ENCODE peak calls at places on chromosomes 1 and 21, in four cellular contexts. I is GM23248, F is right lobe of liver, W is lower lobe of right lung. D is an unnamed sample.

GRCh38 chr1:112558634-112559033 is 49.9 kb downstream of the WNT2B start:
- DNase-seq in I (no peak), F (no peak), W (no peak), D (no peak)

GRCh38 chr21:14482165-14482564 is 64.0 kb downstream of the SAMSN1 start:
- DNase-seq in I (no peak), F (no peak), W (no peak), D (no peak)

GRCh38 chr1:226654046-226654445 is 85.0 kb downstream of the ITPKB start:
- DNase-seq in I (peak; percentile 21), F (peak; percentile 26), W (peak; percentile 35), D (no peak)

GRCh38 chr1:2391034-2391384 is 345 bp downstream of the MORN1 start:
- DNase-seq in I (peak; percentile 76), F (no peak), W (no peak), D (no peak)

GRCh38 chr1:228265167-228265566 is 57.3 kb downstream of the OBSCN start:
- DNase-seq in I (peak; percentile 44), F (no peak), W (no peak), D (no peak)

GRCh38 chr1:234398849-234399381 is 25.7 kb downstream of the COA6 start:
- DNase-seq in I (peak; percentile 79), F (no peak), W (no peak), D (no peak)

GRCh38 chr21:42722153-42722552 is 68.7 kb downstream of the PDE9A start:
- DNase-seq in I (no peak), F (no peak), W (no peak), D (no peak)

GRCh38 chr1:94160811-94161210 is 39.9 kb upstream of the ABCA4 start:
- DNase-seq in I (peak; percentile 90), F (no peak), W (no peak), D (no peak)

GRCh38 chr1:55214903-55215193 is 316 bp downstream of the USP24 start:
- DNase-seq in I (peak; percentile 73), F (no peak), W (peak; percentile 58), D (no peak)

GRCh38 chr21:45142469-45142868 is 68.1 kb downstream of the ADARB1 start:
- DNase-seq in I (peak; percentile 86), F (no peak), W (no peak), D (no peak)

GRCh38 chr1:201648066-201648910 is 109.4 kb downstream of the NAV1 start:
- DNase-seq in I (peak; percentile 84), F (no peak), W (peak; percentile 55), D (no peak)

GRCh38 chr1:205293350-205294074 is 28.0 kb downstream of the NUAK2 start:
- DNase-seq in I (peak; percentile 32), F (no peak), W (no peak), D (no peak)

GRCh38 chr1:227934476-227935313 is 13.0 kb downstream of the WNT9A start:
- DNase-seq in I (peak; percentile 93), F (peak; percentile 13), W (no peak), D (no peak)

GRCh38 chr1:195748969-195749368 is 859.3 kb downstream of the KCNT2 start:
- DNase-seq in I (no peak), F (no peak), W (no peak), D (no peak)

GRCh38 chr1:9466780-9467755 is 72.2 kb upstream of the SLC25A33 start:
- DNase-seq in I (peak; percentile 77), F (no peak), W (no peak), D (peak; percentile 84)

GRCh38 chr1:19448491-19449439 is 36.6 kb downstream of the CAPZB start:
- DNase-seq in I (peak; percentile 94), F (no peak), W (peak; percentile 60), D (no peak)
- H3K4me3 ChIP-seq in I (peak overlapping the region; percentile 29), F (no peak overlapping the region), W (no peak overlapping the region), D (peak overlapping the region; percentile 9)

DNA sequence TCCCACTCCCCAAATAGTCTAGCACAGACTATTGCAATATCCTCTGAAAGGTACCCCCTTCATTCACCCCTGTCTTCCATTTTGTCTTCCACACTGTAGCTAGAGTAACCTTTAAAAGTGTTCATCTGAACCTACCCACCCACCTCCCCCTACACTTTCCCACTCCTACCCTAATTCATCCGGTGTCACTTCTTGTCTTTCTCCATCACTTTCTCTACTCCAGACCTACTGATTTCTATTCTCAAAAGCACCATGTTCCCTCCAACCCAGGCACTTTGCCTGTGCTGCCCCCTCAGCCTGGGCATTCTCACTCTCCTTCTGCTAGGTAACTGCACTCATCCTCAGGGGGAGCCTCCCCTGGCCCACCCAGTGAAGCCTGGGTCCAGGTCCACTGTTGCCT is 4.7 kb upstream of the MAN1C1 start:
- DNase-seq in I (no peak), F (no peak), W (no peak), D (no peak)
- H3K9me3 ChIP-seq in I (no peaks in the 10 kb centered on the region), F (no peaks in the 10 kb centered on the region), W (no peaks in the 10 kb centered on the region), D (no peaks in the 10 kb centered on the region)

DNA sequence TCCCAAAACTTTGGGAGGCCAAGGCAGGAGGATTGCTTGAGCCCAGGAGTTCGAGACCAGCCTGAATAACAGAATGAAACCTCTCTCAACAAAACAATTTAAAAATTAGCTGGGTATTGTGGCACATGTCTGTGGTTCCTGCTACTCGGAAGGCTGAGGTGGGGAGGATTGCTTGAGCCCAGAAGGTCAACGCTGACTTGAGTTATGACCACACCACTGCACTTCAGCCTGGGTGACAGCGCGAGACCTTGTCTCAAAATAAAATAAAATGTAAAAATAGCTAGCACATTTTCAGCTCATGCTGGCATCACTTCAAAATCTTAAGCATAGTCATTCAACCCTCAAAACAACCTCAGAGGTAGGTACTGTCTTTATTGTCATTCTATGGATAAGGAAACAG is 6.4 kb downstream of the JAK1 start:
- DNase-seq in I (no peak), F (no peak), W (no peak), D (no peak)
- H3K4me1 ChIP-seq in I (peaks cover 23% of the 10 kb centered on the region), F (peaks cover 30% of the 10 kb centered on the region), W (peaks cover 84% of the 10 kb centered on the region), D (peaks cover 3% of the 10 kb centered on the region)

DNA sequence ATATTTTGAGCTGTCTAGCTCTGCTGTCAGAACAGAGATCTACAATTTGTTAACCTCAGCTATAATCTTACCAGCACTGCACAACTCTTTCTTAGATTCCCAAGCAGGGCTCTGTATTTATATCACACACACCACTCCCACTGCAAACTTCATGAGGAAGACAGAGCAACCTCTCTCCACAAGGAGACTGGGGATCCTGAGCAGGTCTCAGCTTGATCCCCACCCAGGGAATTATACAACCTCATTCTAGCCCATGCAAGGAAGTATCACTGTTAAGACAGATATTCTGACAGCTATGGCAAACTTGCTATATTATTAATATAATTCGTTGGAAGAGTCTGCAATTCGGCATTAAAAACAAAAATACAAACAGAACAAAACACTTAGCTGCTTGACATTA is 40.4 kb downstream of the EGLN1 start:
- DNase-seq in I (no peak), F (no peak), W (no peak), D (no peak)
- H3K4me3 ChIP-seq in I (no peak overlapping the region), F (no peak overlapping the region), W (no peak overlapping the region), D (no peak overlapping the region)

GRCh38 chr1:29878501-29878900 is 642.2 kb downstream of the PTPRU start:
- DNase-seq in I (no peak), F (no peak), W (no peak), D (no peak)

GRCh38 chr1:29884740-29885139 is 648.4 kb downstream of the PTPRU start:
- DNase-seq in I (no peak), F (no peak), W (no peak), D (no peak)

GRCh38 chr1:29879217-29879616 is 642.9 kb downstream of the PTPRU start:
- DNase-seq in I (no peak), F (no peak), W (no peak), D (no peak)

GRCh38 chr1:29883986-29884385 is 647.7 kb downstream of the PTPRU start:
- DNase-seq in I (no peak), F (no peak), W (no peak), D (no peak)

DNA sequence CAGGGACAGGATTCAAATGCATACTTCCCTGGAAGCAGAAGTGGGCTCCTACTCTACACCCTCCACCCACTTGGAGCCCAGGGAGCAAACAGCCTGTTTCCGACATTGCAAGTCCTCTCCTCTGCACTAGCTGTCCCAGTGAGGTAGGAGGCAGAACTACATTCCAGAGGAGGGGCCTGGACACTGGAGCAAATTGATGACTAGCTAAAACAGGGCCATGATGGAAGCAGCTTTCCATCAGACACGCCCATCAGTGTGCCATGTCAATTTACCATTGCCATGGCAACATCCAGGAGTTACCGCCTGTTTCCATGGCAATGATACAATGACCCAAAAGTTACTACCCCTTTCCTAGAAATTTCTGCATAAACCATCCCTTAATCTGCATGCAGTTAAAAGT is 647.0 kb downstream of the PTPRU start:
- DNase-seq in I (no peak), F (no peak), W (no peak), D (no peak)
- H3K9me3 ChIP-seq in I (no peaks in the 10 kb centered on the region), F (no peaks in the 10 kb centered on the region), W (no peaks in the 10 kb centered on the region), D (no peaks in the 10 kb centered on the region)

D was measured in ascending aorta.